ENCODE peak calls at places on chromosomes 16 and 17, in seven cellular contexts. L, G, V, O, P, J and N are unnamed samples.

GRCh38 chr16:2296662-2297505 is 29.0 kb upstream of the RNPS1 start:
- DNase-seq in G (peak), V (peak), O (no peak), P (no peak), L (peak), J (peak), N (no peak)

GRCh38 chr16:57996406-57997175 is 3.9 kb downstream of the ZNF319 start:
- DNase-seq in J (no peak), V (no peak), L (no peak), G (no peak), O (no peak), P (no peak), N (no peak)

GRCh38 chr16:87322360-87322759 is 5.2 kb upstream of the C16orf95 start:
- DNase-seq in P (no peak), J (no peak), L (no peak), V (no peak), O (no peak), G (no peak), N (no peak)

GRCh38 chr16:15948532-15949209 is 745 bp upstream of the ABCC1 start:
- DNase-seq in O (no peak), P (no peak), G (no peak), L (no peak), V (no peak), J (no peak), N (no peak)

GRCh38 chr17:29010586-29010985 is 4.8 kb upstream of the SEZ6 start:
- DNase-seq in P (peak), V (no peak), O (no peak), L (no peak), G (no peak), J (no peak), N (no peak)

GRCh38 chr16:2500937-2501750 is 12.6 kb upstream of the ATP6V0C start:
- DNase-seq in V (peak), P (peak), L (no peak), G (peak), J (peak), O (peak), N (peak)

GRCh38 chr17:61294777-61295176 is 104.9 kb upstream of the TBX2 start:
- DNase-seq in L (no peak), J (peak), P (no peak), V (peak), G (no peak), O (no peak), N (peak)

GRCh38 chr17:3659541-3660111 is 8.8 kb downstream of the TAX1BP3 start:
- DNase-seq in J (peak), O (no peak), L (peak), V (peak), P (no peak), G (peak), N (peak)

GRCh38 chr17:7374353-7374752 is 6.5 kb upstream of the TNK1 start:
- DNase-seq in G (no peak), P (no peak), J (no peak), L (no peak), O (no peak), V (no peak), N (no peak)

GRCh38 chr16:12289175-12290063 is 312.9 kb downstream of the SNX29 start:
- DNase-seq in G (no peak), O (no peak), J (no peak), L (no peak), P (no peak), V (no peak), N (no peak)

GRCh38 chr17:78484300-78485159 is 92.7 kb downstream of the DNAH17 start:
- DNase-seq in G (no peak), J (no peak), P (peak), L (no peak), V (no peak), O (peak), N (no peak)

GRCh38 chr17:51147641-51148040 is 5.7 kb upstream of the NME1 start:
- DNase-seq in O (no peak), J (no peak), L (peak), G (no peak), P (no peak), V (peak), N (no peak)

GRCh38 chr17:2871720-2872119 is 75.5 kb downstream of the RAP1GAP2 start:
- DNase-seq in V (no peak), L (no peak), J (no peak), P (no peak), G (no peak), O (no peak), N (no peak)

GRCh38 chr16:85136705-85137322 is 24.5 kb upstream of the CIBAR2 start:
- DNase-seq in P (no peak), J (no peak), V (no peak), G (no peak), L (peak), O (no peak), N (no peak)

GRCh38 chr17:4557626-4558310 is 2.6 kb upstream of the MYBBP1A start:
- DNase-seq in P (no peak), G (no peak), J (no peak), V (no peak), L (no peak), O (no peak), N (no peak)

GRCh38 chr16:2019500-2019899 is at the start of gene NPW:
- DNase-seq in G (no peak), P (no peak), J (no peak), O (no peak), V (no peak), L (no peak), N (no peak)

GRCh38 chr16:88853336-88853941 is 3.3 kb downstream of the GALNS start:
- DNase-seq in J (no peak), G (no peak), P (no peak), O (no peak), V (no peak), L (no peak), N (no peak)

GRCh38 chr16:50741808-50742520 is at the start of gene CYLD:
- DNase-seq in P (peak), O (peak), G (peak), L (peak), V (peak), J (peak), N (peak)

GRCh38 chr16:13550254-13550653 is 369.7 kb upstream of the ERCC4 start:
- DNase-seq in L (no peak), P (no peak), V (no peak), G (no peak), O (no peak), J (no peak), N (no peak)

GRCh38 chr17:57911834-57912673 is 43.2 kb downstream of the CUEDC1 start:
- DNase-seq in P (peak), L (no peak), G (peak), O (no peak), J (no peak), V (peak), N (no peak)

GRCh38 chr17:68491381-68491849 is 20.8 kb upstream of the PRKAR1A start:
- DNase-seq in J (no peak), V (no peak), P (no peak), O (no peak), G (no peak), L (no peak), N (no peak)